ENCODE peak calls at places on chromosomes 3 and 15, in ten cellular contexts. K is activated CD8-positive, alpha-beta memory T cell treated with anti-CD3 and anti-CD28 coated beads for 4 hours; L is transverse colon; E is activated T-cell treated with anti-CD3 and anti-CD28 coated beads for 1 hour; A is progenitor cell of endocrine pancreas; F is activated CD4-positive, alpha-beta T cell treated with anti-CD3 and anti-CD28 coated beads, Interleukin-2, amount 50 U/mL, for 1 hour; C is frontal cortex; J is CD8-positive, alpha-beta memory T cell; U is KG1; O is lower leg skin. G is an unnamed sample.

GRCh38 chr3:4582634-4583033 is 89.5 kb downstream of the ITPR1 start:
- DNase-seq in J (no peak), U (no peak), A (no peak), C (no peak), K (no peak), O (no peak), E (no peak), L (no peak), F (no peak), G (no peak)

GRCh38 chr3:50226888-50227389 is 9.1 kb upstream of the GNAI2 start:
- DNase-seq in A (no peak), U (no peak), K (no peak), F (no peak), O (peak), E (no peak), L (peak), C (no peak), J (no peak), G (peak)

GRCh38 chr3:109643590-109643989 is 306.2 kb upstream of the DPPA4 start:
- DNase-seq in F (no peak), O (no peak), J (no peak), K (no peak), E (no peak), L (no peak), C (no peak), A (no peak), U (no peak), G (no peak)

GRCh38 chr15:77419050-77419835 is 661 bp downstream of the PEAK1 start:
- DNase-seq in O (peak), L (peak), E (peak), F (peak), U (no peak), A (peak), C (peak), J (peak), K (peak), G (no peak)

GRCh38 chr3:17619952-17620351 is 122.5 kb downstream of the TBC1D5 start:
- DNase-seq in K (no peak), O (no peak), A (no peak), C (no peak), J (no peak), F (no peak), E (no peak), U (no peak), L (no peak), G (no peak)

GRCh38 chr3:126424039-126424717 is 29.5 kb downstream of the CFAP100 start:
- DNase-seq in O (peak), A (no peak), E (no peak), J (no peak), K (no peak), C (no peak), U (no peak), L (no peak), F (no peak), G (no peak)

GRCh38 chr3:194257030-194257657 is 94.0 kb downstream of the CPN2 start:
- DNase-seq in J (no peak), U (no peak), F (no peak), E (no peak), K (no peak), O (peak), L (no peak), A (no peak), C (no peak), G (no peak)

GRCh38 chr3:101724329-101725191 is at the start of gene CEP97:
- DNase-seq in F (peak), C (peak), L (peak), A (peak), J (peak), K (peak), O (peak), U (peak), E (peak), G (peak)

GRCh38 chr3:41065340-41065739 is 134.0 kb upstream of the CTNNB1 start:
- DNase-seq in F (no peak), K (no peak), O (no peak), J (no peak), E (no peak), C (no peak), A (no peak), U (no peak), L (no peak), G (no peak)

GRCh38 chr3:48595075-48595525 is at the start of gene COL7A1:
- DNase-seq in C (no peak), F (no peak), E (no peak), J (no peak), U (no peak), O (no peak), A (no peak), L (no peak), K (no peak), G (no peak)

GRCh38 chr15:45670511-45670910 is 35.7 kb downstream of the SQOR start:
- DNase-seq in C (no peak), U (no peak), O (no peak), L (no peak), E (no peak), J (no peak), F (no peak), A (no peak), K (no peak), G (no peak)

GRCh38 chr15:70492240-70493177 is 270.8 kb downstream of the UACA start:
- DNase-seq in A (no peak), J (peak), L (peak), F (peak), C (no peak), O (no peak), K (peak), E (peak), U (peak), G (no peak)

GRCh38 chr3:50150404-50150750 is 4.7 kb upstream of the SEMA3F start:
- DNase-seq in E (no peak), U (no peak), C (no peak), O (no peak), L (no peak), F (no peak), J (no peak), K (no peak), A (no peak), G (no peak)

GRCh38 chr3:120524171-120524923 is 71.8 kb upstream of the NDUFB4 start:
- DNase-seq in L (no peak), O (no peak), J (no peak), K (no peak), A (no peak), E (no peak), C (no peak), F (no peak), U (no peak), G (no peak)

GRCh38 chr3:58052373-58053273 is 44.4 kb downstream of the FLNB start:
- DNase-seq in L (peak), F (no peak), A (no peak), K (no peak), C (no peak), U (no peak), E (no peak), O (peak), J (no peak), G (no peak)

GRCh38 chr15:19987389-19988048 is 554.1 kb downstream of the GOLGA6L6 start:
- DNase-seq in C (no peak), O (no peak), A (no peak), J (no peak), E (no peak), F (no peak), U (no peak), K (no peak), L (no peak), G (peak)

GRCh38 chr3:152051501-152052404 is 178.3 kb downstream of the SUCNR1 start:
- DNase-seq in A (no peak), K (no peak), C (no peak), F (no peak), E (no peak), J (no peak), L (no peak), U (no peak), O (no peak), G (peak)

GRCh38 chr15:89982315-89983055 is 18.6 kb upstream of the ZNF710 start:
- DNase-seq in O (no peak), A (no peak), E (no peak), L (no peak), U (no peak), F (no peak), C (no peak), K (no peak), J (no peak), G (no peak)

GRCh38 chr15:78306176-78306774 is 6.9 kb upstream of the SKIC8 start:
- DNase-seq in J (no peak), L (no peak), F (no peak), O (peak), A (no peak), E (no peak), K (no peak), U (no peak), C (no peak), G (no peak)

GRCh38 chr3:23325466-23326065 is 122.4 kb downstream of the UBE2E2 start:
- DNase-seq in U (no peak), C (no peak), K (no peak), O (no peak), A (no peak), F (no peak), L (no peak), E (no peak), J (no peak), G (no peak)

GRCh38 chr15:95757171-95757570 is 573.3 kb upstream of the NR2F2 start:
- DNase-seq in A (no peak), L (no peak), C (no peak), O (no peak), E (no peak), J (no peak), F (no peak), K (no peak), U (no peak), G (no peak)

GRCh38 chr3:12416731-12417130 is 67.5 kb upstream of the TSEN2 start:
- DNase-seq in A (no peak), C (no peak), O (no peak), K (no peak), U (no peak), F (no peak), L (no peak), J (no peak), E (no peak), G (no peak)

GRCh38 chr15:25250906-25251622 is 187.8 kb downstream of the UBE3A start:
- DNase-seq in O (peak), U (no peak), K (no peak), A (no peak), L (no peak), F (no peak), J (no peak), E (no peak), C (no peak), G (no peak)

GRCh38 chr15:32730677-32731654 is 13.2 kb downstream of the GREM1 start:
- DNase-seq in U (no peak), L (peak), K (no peak), J (no peak), F (no peak), C (no peak), A (no peak), E (no peak), O (no peak), G (no peak)

G was measured in NCI-H1092 treated with DMSO at 0.1 percent for 48 hours.